ENCODE peak calls at places on chromosomes 11 and 22, in six cellular contexts. B is WERI-Rb-1, W is foreskin keratinocyte, V is HL-60, U is MM.1S, N is sigmoid colon. L is an unnamed sample. For H3K27me3, the result is how much of the 10 kb centered on the place peaks cover.

GRCh38 chr11:14358729-14359439 is at the start of gene RRAS2:
- DNase-seq in V (no peak), B (peak), U (peak), W (peak), N (peak), L (no peak)

GRCh38 chr11:2834893-2835767 is 50.4 kb downstream of the CDKN1C start:
- DNase-seq in W (peak), N (no peak), B (no peak), V (no peak), U (no peak), L (peak)

GRCh38 chr22:23845661-23846469 is 7.1 kb upstream of the DERL3 start:
- DNase-seq in N (no peak), B (peak), V (no peak), W (no peak), U (no peak), L (no peak)

GRCh38 chr11:96259053-96259837 is 83.8 kb downstream of the MAML2 start:
- DNase-seq in V (no peak), U (no peak), W (peak), B (no peak), N (no peak), L (peak)

GRCh38 chr11:76629853-76630599 is 40.5 kb downstream of the LRRC32 start:
- DNase-seq in W (peak), N (peak), U (no peak), V (peak), B (no peak), L (no peak)

GRCh38 chr22:22061085-22062077 is 78.8 kb upstream of the TOP3B start:
- DNase-seq in W (no peak), U (no peak), V (peak), N (peak), B (no peak), L (no peak)

GRCh38 chr11:2961080-2961479 is 31.0 kb downstream of the NAP1L4 start:
- DNase-seq in B (no peak), W (no peak), U (no peak), V (no peak), N (no peak), L (no peak)

GRCh38 chr22:49825944-49826602 is 1.6 kb downstream of the BRD1 start:
- DNase-seq in B (no peak), V (peak), U (peak), N (no peak), W (peak), L (no peak)

GRCh38 chr11:31810779-31811647 is at the start of gene PAX6:
- DNase-seq in B (no peak), N (peak), U (peak), W (peak), V (peak), L (no peak)

GRCh38 chr11:111980062-111980461 is 42.9 kb downstream of the DIXDC1 start:
- DNase-seq in U (no peak), B (no peak), W (no peak), N (no peak), V (no peak), L (no peak)

GRCh38 chr11:111976119-111976518 is 39.0 kb downstream of the DIXDC1 start:
- DNase-seq in W (no peak), B (no peak), V (no peak), U (no peak), N (no peak), L (no peak)

GRCh38 chr11:111977141-111978027 is 40.2 kb downstream of the DIXDC1 start:
- DNase-seq in B (no peak), W (peak), V (no peak), N (peak), U (no peak), L (no peak)

GRCh38 chr11:111976614-111977140 is 39.5 kb downstream of the DIXDC1 start:
- DNase-seq in B (no peak), N (peak), W (peak), V (no peak), U (no peak), L (no peak)

DNA sequence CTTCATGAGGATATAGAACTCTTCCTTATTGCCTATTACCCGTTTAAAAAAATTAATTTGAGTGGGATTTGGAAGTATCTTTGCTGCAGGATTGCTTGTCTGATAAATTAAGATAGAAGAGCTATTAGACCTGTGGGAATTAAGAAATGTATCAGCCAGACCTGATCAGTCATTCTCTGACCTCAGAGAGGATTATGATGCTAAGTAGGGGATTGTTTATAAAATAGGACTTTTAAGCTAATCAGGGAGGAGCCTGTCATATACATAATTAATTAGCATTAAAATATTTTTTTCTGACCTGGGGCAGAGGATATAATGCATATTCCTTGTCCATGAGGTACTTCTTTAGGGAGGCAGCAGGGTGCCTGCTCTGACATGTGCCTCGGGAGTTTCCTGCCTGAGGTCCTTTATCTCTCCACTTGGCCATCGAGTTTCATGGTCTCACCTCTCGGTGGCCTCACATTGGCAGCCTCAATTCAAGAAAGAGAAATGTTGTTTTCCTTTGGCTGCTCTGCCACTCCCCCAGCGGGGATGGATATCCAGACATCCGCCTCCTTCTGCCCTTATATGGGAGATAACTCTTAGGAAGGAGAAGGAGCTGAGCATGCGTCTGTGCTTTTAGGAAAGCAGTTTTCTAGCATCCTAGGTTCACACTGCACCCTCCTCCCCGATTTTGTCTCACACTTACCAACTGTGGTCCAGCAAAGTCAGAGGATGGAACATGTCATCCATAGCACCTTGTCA is 41.1 kb downstream of the DIXDC1 start:
- DNase-seq in W (peak), U (no peak), N (peak), V (no peak), B (peak), L (no peak)
- TF ChIP-seq CTCF in W (no peak), U (no peak), N (no peak), V (no peak), B (no peak), L (no peak)

GRCh38 chr11:35162795-35163194 is 23.8 kb downstream of the CD44 start:
- DNase-seq in N (no peak), B (no peak), U (no peak), V (peak), W (no peak), L (no peak)

GRCh38 chr11:35160902-35161585 is 22.1 kb downstream of the CD44 start:
- DNase-seq in U (no peak), V (no peak), N (no peak), W (no peak), B (peak), L (no peak)

GRCh38 chr11:35158371-35159081 is 19.6 kb downstream of the CD44 start:
- DNase-seq in U (no peak), V (no peak), B (peak), W (peak), N (peak), L (no peak)

GRCh38 chr11:35159111-35159510 is 20.1 kb downstream of the CD44 start:
- DNase-seq in U (no peak), B (no peak), V (no peak), N (no peak), W (no peak), L (no peak)

DNA sequence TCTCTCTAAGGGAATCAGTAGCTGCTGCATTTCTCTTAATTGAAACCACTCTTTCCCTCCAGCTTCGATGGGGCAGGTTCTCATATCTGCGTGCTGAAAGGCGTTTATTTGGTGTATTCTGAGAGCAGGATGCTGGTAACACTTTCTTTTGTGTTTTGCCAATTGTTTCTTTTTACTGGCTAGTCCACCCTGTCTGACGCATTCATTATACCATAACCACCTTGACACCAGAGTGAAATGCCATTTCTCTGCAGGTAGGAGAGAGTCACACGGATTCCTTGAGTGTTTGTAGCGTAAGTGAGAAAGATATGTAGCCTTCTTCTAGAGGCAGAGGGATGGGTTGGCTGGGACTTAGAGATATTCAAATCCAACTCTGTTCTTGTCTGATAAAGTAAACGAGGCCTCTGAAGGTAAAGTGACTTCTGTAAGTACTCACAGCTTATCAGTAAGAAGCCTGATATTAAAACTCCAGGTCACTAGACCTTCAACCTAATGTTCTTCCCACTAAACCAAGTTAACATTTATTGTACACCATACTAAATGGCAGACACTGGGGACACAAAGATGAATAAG is 21.4 kb downstream of the CD44 start:
- DNase-seq in V (no peak), W (no peak), U (no peak), N (no peak), B (no peak), L (no peak)
- H3K27me3 ChIP-seq in V (under half), W (under half), U (under half), N (under half), B (under half), L (under half)

DNA sequence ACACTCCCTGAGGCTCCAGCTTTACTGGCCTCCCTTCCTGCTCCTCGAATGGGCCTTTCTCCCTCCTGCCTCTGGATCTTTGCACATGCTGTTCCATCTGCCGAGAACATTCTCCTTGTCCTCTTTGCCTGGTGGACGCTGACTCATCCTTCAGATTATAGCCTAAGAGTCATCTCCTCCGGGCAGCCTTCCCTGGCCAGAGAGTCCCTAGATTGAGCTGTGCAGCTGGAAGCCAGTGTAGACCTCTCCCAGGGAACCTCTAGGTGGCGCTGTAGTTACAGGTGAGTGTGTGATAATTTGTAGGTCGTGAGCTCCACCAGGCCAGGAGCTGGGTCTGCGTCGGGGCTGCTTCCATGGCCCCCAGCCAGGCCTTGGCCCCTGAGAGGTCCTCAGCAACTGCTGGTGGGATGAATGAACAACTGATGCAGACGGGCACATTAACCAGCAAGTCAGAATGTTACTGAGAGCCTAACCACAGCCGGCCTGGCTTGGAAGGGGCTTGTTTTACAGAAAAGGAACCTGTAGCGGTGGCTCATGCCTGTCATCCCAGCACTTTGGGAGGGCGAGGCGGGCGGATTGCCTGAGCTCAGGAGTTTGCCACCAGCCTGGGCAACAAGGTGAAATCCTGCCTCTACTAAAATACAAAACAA is 8.7 kb downstream of the PNPLA5 start:
- DNase-seq in U (peak), N (peak), B (peak), W (peak), V (peak), L (peak)
- TF ChIP-seq CTCF in U (peak), N (no peak), B (peak), W (peak), V (peak), L (peak)

GRCh38 chr22:46911341-46911740 is 148.9 kb downstream of the TBC1D22A start:
- DNase-seq in B (no peak), V (no peak), U (no peak), W (no peak), N (no peak), L (no peak)

GRCh38 chr22:46908641-46909107 is 146.2 kb downstream of the TBC1D22A start:
- DNase-seq in V (no peak), B (no peak), W (no peak), U (no peak), N (no peak), L (no peak)

GRCh38 chr22:46909237-46910030 is 147.0 kb downstream of the TBC1D22A start:
- DNase-seq in U (no peak), B (no peak), N (no peak), V (no peak), W (no peak), L (no peak)

GRCh38 chr22:46907578-46908215 is 145.2 kb downstream of the TBC1D22A start:
- DNase-seq in B (no peak), N (no peak), U (no peak), V (no peak), W (no peak), L (no peak)

GRCh38 chr22:46910624-46911023 is 148.2 kb downstream of the TBC1D22A start:
- DNase-seq in N (no peak), W (no peak), U (no peak), B (no peak), V (no peak), L (no peak)
- H3K27me3 ChIP-seq in N (under half), W (under half), U (under half), B (under half), V (under half), L (under half)